ENCODE peak calls at places on chromosomes 1 and 21, in five cellular contexts. B is frontal cortex, U is GF-D8, Q is colonic mucosa, A is activated T-cell treated with anti-CD3 and anti-CD28 coated beads for 1 hour. T is an unnamed sample.

GRCh38 chr1:147336290-147336689 is 93.8 kb downstream of the CHD1L start:
- DNase-seq in B (no peak), U (no peak), Q (no peak), A (no peak), T (no peak)

GRCh38 chr1:184030433-184031126 is 6.9 kb downstream of the COLGALT2 start:
- DNase-seq in B (no peak), U (no peak), Q (no peak), A (no peak), T (no peak)

GRCh38 chr1:31482478-31483011 is 69.5 kb downstream of the SERINC2 start:
- DNase-seq in B (no peak), U (peak), Q (peak), A (no peak), T (no peak)

GRCh38 chr21:35637431-35637830 is 422.9 kb downstream of the SETD4 start:
- DNase-seq in B (no peak), U (no peak), Q (no peak), A (no peak), T (no peak)

GRCh38 chr1:109787211-109787844 is 23.6 kb upstream of the EPS8L3 start:
- DNase-seq in B (no peak), U (no peak), Q (peak), A (no peak), T (peak)

GRCh38 chr1:227318003-227318851 is at the start of gene CDC42BPA:
- DNase-seq in B (peak), U (no peak), Q (peak), A (no peak), T (peak)

GRCh38 chr1:21175324-21175669 is 1.4 kb downstream of the EIF4G3 start:
- DNase-seq in B (peak), U (peak), Q (peak), A (no peak), T (peak)

GRCh38 chr1:89311757-89312156 is 39.1 kb upstream of the GBP5 start:
- DNase-seq in B (no peak), U (no peak), Q (no peak), A (no peak), T (peak)

GRCh38 chr1:114235281-114235680 is 81.6 kb upstream of the SYT6 start:
- DNase-seq in B (no peak), U (no peak), Q (no peak), A (no peak), T (no peak)

GRCh38 chr21:45471229-45472052 is 66.5 kb downstream of the COL18A1 start:
- DNase-seq in B (no peak), U (no peak), Q (no peak), A (no peak), T (peak)

GRCh38 chr1:215718888-215719287 is 151.8 kb downstream of the KCTD3 start:
- DNase-seq in B (no peak), U (no peak), Q (no peak), A (no peak), T (no peak)

GRCh38 chr21:44281801-44282200 is 3.9 kb upstream of the AIRE start:
- DNase-seq in B (no peak), U (no peak), Q (no peak), A (no peak), T (no peak)

GRCh38 chr1:4778056-4778455 is 123.6 kb downstream of the AJAP1 start:
- DNase-seq in B (peak), U (no peak), Q (no peak), A (no peak), T (no peak)

GRCh38 chr1:209723761-209724693 is 19.4 kb downstream of the HSD11B1 start:
- DNase-seq in B (no peak), U (no peak), Q (no peak), A (no peak), T (no peak)

GRCh38 chr1:169588785-169589485 is 2.7 kb upstream of the F5 start:
- DNase-seq in B (no peak), U (no peak), Q (no peak), A (no peak), T (no peak)

GRCh38 chr1:226046240-226046639 is 16.3 kb upstream of the H3-3A start:
- DNase-seq in B (no peak), U (no peak), Q (no peak), A (no peak), T (peak)

GRCh38 chr1:215001419-215002021 is 81.0 kb upstream of the KCNK2 start:
- DNase-seq in B (no peak), U (no peak), Q (no peak), A (no peak), T (no peak)

GRCh38 chr1:227926896-227927885 is 20.5 kb downstream of the WNT9A start:
- DNase-seq in B (no peak), U (no peak), Q (no peak), A (no peak), T (no peak)

GRCh38 chr1:164320780-164321683 is 238.0 kb upstream of the PBX1 start:
- DNase-seq in B (peak), U (no peak), Q (peak), A (no peak), T (peak)

GRCh38 chr1:5572794-5573193 is 419.4 kb downstream of the NPHP4 start:
- DNase-seq in B (no peak), U (no peak), Q (peak), A (no peak), T (no peak)

GRCh38 chr1:118981436-118981835 is 6.7 kb downstream of the TBX15 start:
- DNase-seq in B (peak), U (no peak), Q (no peak), A (no peak), T (no peak)

GRCh38 chr1:158037008-158037875 is 43.8 kb downstream of the KIRREL1 start:
- DNase-seq in B (no peak), U (no peak), Q (no peak), A (no peak), T (peak)

GRCh38 chr1:162141273-162142023 is 72.0 kb downstream of the NOS1AP start:
- DNase-seq in B (no peak), U (no peak), Q (no peak), A (no peak), T (peak)

GRCh38 chr1:79198841-79199240 is 192.3 kb upstream of the ADGRL4 start:
- DNase-seq in B (no peak), U (no peak), Q (no peak), A (no peak), T (peak)

GRCh38 chr1:248834343-248834940 is 3.6 kb upstream of the ZNF672 start:
- DNase-seq in B (no peak), U (peak), Q (no peak), A (no peak), T (no peak)

GRCh38 chr1:212702672-212703071 is 3.0 kb upstream of the BATF3 start:
- DNase-seq in B (no peak), U (no peak), Q (no peak), A (no peak), T (no peak)

GRCh38 chr1:159817276-159818041 is 9.2 kb upstream of the SLAMF8 start:
- DNase-seq in B (no peak), U (peak), Q (no peak), A (no peak), T (peak)

GRCh38 chr1:207958376-207959139 is 47.6 kb upstream of the CD34 start:
- DNase-seq in B (no peak), U (no peak), Q (no peak), A (no peak), T (no peak)

GRCh38 chr1:89780721-89781120 is 40.1 kb upstream of the LRRC8D start:
- DNase-seq in B (no peak), U (peak), Q (no peak), A (no peak), T (peak)

GRCh38 chr1:154499446-154499845 is 2.6 kb upstream of the TDRD10 start:
- DNase-seq in B (no peak), U (no peak), Q (no peak), A (no peak), T (no peak)